ENCODE peak calls at places on chromosomes 13 and 19, in four cellular contexts. F is SK-N-SH, R is WTC11, H is H1. S is an unnamed sample.

GRCh38 chr19:1855828-1856255 is 7.5 kb downstream of the KLF16 start:
- DNase-seq in R (no peak), F (no peak), H (no peak), S (no peak)

GRCh38 chr13:43744630-43745029 is 42.1 kb downstream of the ENOX1 start:
- DNase-seq in F (no peak), R (no peak), H (no peak), S (no peak)

GRCh38 chr13:75800545-75800944 is 164.4 kb downstream of the LMO7 start:
- DNase-seq in F (no peak), H (peak), R (no peak), S (no peak)

GRCh38 chr13:110936519-110936918 is 21.6 kb upstream of the ANKRD10 start:
- DNase-seq in R (no peak), F (no peak), H (no peak), S (no peak)

GRCh38 chr13:23570099-23570926 is at the start of gene TNFRSF19:
- DNase-seq in F (peak), R (no peak), H (no peak), S (peak)

GRCh38 chr13:44866512-44866911 is 122.8 kb downstream of the NUFIP1 start:
- DNase-seq in F (no peak), H (no peak), R (no peak), S (no peak)

GRCh38 chr13:51041126-51041525 is 69.9 kb downstream of the C13orf42 start:
- DNase-seq in H (no peak), R (no peak), F (no peak), S (no peak)

GRCh38 chr13:100334209-100334608 is 245.3 kb downstream of the PCCA start:
- DNase-seq in R (no peak), F (no peak), H (no peak), S (no peak)

GRCh38 chr13:39415003-39415402 is 188.0 kb downstream of the LHFPL6 start:
- DNase-seq in F (no peak), R (no peak), H (no peak), S (no peak)

GRCh38 chr13:75870397-75870801 is 234.3 kb downstream of the LMO7 start:
- DNase-seq in H (peak), F (peak), R (no peak), S (peak)

GRCh38 chr19:14731200-14731599 is 41.4 kb downstream of the ZNF333 start:
- DNase-seq in F (no peak), H (no peak), R (peak), S (no peak)

GRCh38 chr19:44346556-44346955 is 9.9 kb downstream of the ZNF112 start:
- DNase-seq in H (no peak), R (no peak), F (no peak), S (no peak)

GRCh38 chr19:35544110-35544802 is 1.2 kb upstream of the TMEM147 start:
- DNase-seq in H (no peak), F (no peak), R (no peak), S (no peak)

DNA sequence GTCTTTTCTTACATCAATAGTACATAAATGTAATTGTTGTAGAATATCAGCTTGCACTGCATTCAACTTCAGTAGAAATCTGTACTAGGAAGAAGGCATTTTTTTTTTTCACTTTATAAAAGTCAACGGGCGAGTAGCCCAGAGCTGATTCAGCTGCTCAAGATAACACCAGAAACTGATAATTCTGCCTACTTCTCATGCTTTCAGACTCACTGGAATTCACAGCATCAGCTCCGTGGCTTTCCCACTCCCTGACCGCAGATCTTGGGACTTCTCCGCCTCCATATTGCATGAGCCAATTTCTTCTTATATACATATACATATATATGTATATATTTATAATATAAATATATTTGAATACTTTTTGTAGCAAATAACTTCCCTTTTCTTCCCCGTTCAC is 263.1 kb upstream of the RXFP2 start:
- DNase-seq in H (no peak), R (no peak), F (peak), S (no peak)
- TF ChIP-seq TEAD4 in H (no peak), R (no peak), F (no peak), S (no peak)

GRCh38 chr19:17329061-17329767 is 5.4 kb downstream of the ANO8 start:
- DNase-seq in H (peak), R (peak), F (no peak), S (no peak)

GRCh38 chr19:17327068-17327653 is 7.5 kb downstream of the ANO8 start:
- DNase-seq in F (no peak), H (no peak), R (no peak), S (no peak)

GRCh38 chr19:17327654-17328516 is 6.8 kb downstream of the ANO8 start:
- DNase-seq in H (peak), R (peak), F (peak), S (peak)

GRCh38 chr19:17329768-17330545 is 4.7 kb downstream of the ANO8 start:
- DNase-seq in R (no peak), F (no peak), H (no peak), S (no peak)

GRCh38 chr19:17328517-17329060 is 6.1 kb downstream of the ANO8 start:
- DNase-seq in H (peak), R (peak), F (no peak), S (peak)
- TF ChIP-seq TEAD4 in H (no peak), R (no peak), F (no peak), S (no peak)

GRCh38 chr13:33490461-33491327 is 205.1 kb upstream of the STARD13 start:
- DNase-seq in R (peak), H (peak), F (no peak), S (peak)

GRCh38 chr13:33493672-33494365 is 208.3 kb upstream of the STARD13 start:
- DNase-seq in R (no peak), H (no peak), F (no peak), S (no peak)

GRCh38 chr13:33485247-33485646 is 199.7 kb upstream of the STARD13 start:
- DNase-seq in H (no peak), F (no peak), R (no peak), S (no peak)

GRCh38 chr13:33487575-33488243 is 202.2 kb upstream of the STARD13 start:
- DNase-seq in R (no peak), F (no peak), H (no peak), S (no peak)

DNA sequence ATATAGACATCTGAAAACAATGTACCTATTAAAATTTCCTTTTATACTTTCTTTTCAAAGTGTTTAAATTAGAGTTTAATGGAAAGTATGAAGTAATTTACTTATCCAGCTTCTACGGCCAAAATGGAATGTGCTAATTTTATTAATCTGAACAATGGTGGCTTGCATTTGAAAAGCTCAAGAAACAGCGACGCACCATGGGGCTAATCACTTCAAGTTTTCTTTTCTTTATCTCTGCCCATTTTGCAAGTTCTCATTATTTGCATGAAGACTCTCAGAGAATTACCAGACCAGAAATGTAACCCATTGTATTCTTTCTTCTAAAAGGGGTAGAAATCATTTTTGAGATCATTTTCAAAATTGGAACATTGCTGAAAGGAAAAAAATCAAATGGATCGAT is 204.0 kb upstream of the STARD13 start:
- DNase-seq in R (no peak), H (no peak), F (no peak), S (no peak)
- TF ChIP-seq TEAD4 in R (no peak), H (no peak), F (no peak), S (no peak)

GRCh38 chr19:16590876-16591802 is 18.9 kb upstream of the SLC35E1 start:
- DNase-seq in H (no peak), R (no peak), F (no peak), S (no peak)
- TF ChIP-seq TEAD4 in H (no peak), R (no peak), F (no peak), S (no peak)

GRCh38 chr19:10567696-10568443 is 909 bp downstream of the CDKN2D start:
- DNase-seq in R (no peak), F (no peak), H (no peak), S (no peak)

GRCh38 chr19:10566408-10566657 is 523 bp upstream of the KRI1 start:
- DNase-seq in H (no peak), F (no peak), R (no peak), S (no peak)

GRCh38 chr19:10565567-10566407 is at the start of gene KRI1:
- DNase-seq in F (peak), R (peak), H (peak), S (peak)

GRCh38 chr19:10568444-10568825 is 344 bp downstream of the CDKN2D start:
- DNase-seq in R (peak), F (no peak), H (peak), S (no peak)

DNA sequence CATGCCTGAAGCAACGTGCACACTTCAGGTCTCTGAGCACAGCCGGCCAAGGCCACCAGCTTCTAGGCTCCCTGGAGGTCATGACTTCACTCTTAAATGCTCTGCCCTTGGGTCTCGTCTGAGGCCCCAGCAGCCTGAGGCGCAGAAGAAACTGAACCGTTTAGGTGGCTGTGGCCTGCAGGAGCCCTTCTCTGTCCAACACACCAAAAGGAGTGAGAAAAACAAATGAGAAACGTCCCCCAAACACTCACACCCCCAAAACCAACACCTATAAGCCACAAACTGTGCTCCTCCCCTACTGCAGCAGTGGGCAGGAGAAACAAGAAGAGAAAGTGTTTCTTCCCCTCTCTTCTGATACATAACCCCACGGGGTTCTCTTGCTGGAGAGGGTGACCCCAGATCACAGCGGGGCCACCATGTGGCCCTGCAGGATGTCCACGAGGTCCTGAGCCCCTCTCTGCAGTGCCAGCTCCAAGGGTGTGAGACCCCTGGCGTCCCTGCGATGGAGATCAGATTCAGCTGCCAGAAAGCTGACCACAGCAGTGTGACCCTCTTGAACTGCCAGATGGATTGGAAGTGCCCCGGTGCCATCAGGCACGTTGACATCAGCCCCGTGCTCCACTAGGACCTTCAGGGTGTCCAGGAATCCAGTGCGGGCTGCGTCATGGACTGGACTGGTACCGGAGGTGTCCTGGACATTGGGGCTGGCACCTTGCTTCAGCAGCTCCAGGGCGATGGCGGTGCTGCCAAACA is 1.0 kb upstream of the KRI1 start:
- DNase-seq in F (no peak), R (no peak), H (no peak), S (no peak)
- TF ChIP-seq TEAD4 in F (no peak), R (no peak), H (no peak), S (no peak)

DNA sequence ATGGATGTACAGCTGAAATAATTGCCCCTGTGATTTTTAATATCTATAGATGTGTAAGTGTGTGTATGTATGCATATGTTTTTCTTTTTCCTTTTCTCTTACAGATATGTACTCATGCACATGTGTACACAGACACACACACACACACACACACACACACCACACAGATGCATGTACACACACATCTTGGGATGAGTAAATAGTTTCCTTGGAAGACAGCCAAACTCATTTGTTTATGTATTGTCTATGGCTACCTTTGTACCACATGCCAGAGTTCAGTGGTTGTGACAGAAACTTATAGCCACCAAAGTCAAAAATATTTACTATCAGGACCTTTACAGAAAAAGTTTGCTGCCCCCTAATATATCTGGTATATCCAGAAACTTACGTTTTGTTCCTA is 192.6 kb downstream of the MAB21L1 start:
- DNase-seq in H (no peak), R (no peak), F (no peak), S (no peak)
- TF ChIP-seq TEAD4 in H (no peak), R (no peak), F (no peak), S (no peak)

S was measured in K562.